ENCODE peak calls at places on chromosomes 5 and 9, in six cellular contexts. U is heart right ventricle; P is ovary; N is HepG2; G is uterus; T is CD8-positive, alpha-beta memory T cell. F is an unnamed sample. For H3K4me1 and H3K36me3, the result is how much of the 10 kb centered on the place peaks cover.

GRCh38 chr5:52999357-52999949 is 10.3 kb downstream of the ITGA2 start:
- DNase-seq in U (no peak), P (no peak), N (no peak), G (no peak), T (no peak), F (no peak)

GRCh38 chr9:22308177-22308576 is 138.4 kb upstream of the DMRTA1 start:
- DNase-seq in U (no peak), P (no peak), N (no peak), G (no peak), T (no peak), F (no peak)

GRCh38 chr5:171577042-171577441 is 157.6 kb downstream of the FGF18 start:
- DNase-seq in U (no peak), P (no peak), N (no peak), G (no peak), T (no peak), F (no peak)

GRCh38 chr9:83060557-83060956 is 2.4 kb downstream of the RASEF start:
- DNase-seq in U (no peak), P (no peak), N (no peak), G (no peak), T (no peak), F (no peak)

GRCh38 chr5:127229185-127229889 is 61.3 kb upstream of the MEGF10 start:
- DNase-seq in U (peak), P (peak), N (no peak), G (peak), T (peak), F (peak)

GRCh38 chr9:28037968-28038367 is 464.7 kb upstream of the C9orf72 start:
- DNase-seq in U (no peak), P (no peak), N (no peak), G (no peak), T (no peak), F (no peak)

GRCh38 chr5:154189256-154189818 is 1.2 kb upstream of the GALNT10 start:
- DNase-seq in U (no peak), P (peak), N (no peak), G (no peak), T (no peak), F (no peak)

GRCh38 chr5:66307647-66308257 is 163.7 kb downstream of the SREK1 start:
- DNase-seq in U (peak), P (no peak), N (peak), G (no peak), T (no peak), F (no peak)

GRCh38 chr5:172509405-172509781 is 55.1 kb upstream of the SH3PXD2B start:
- DNase-seq in U (peak), P (peak), N (no peak), G (peak), T (no peak), F (no peak)

GRCh38 chr9:569276-569675 is 272.2 kb upstream of the DMRT1 start:
- DNase-seq in U (no peak), P (no peak), N (no peak), G (no peak), T (no peak), F (no peak)

GRCh38 chr9:573551-574410 is 267.7 kb upstream of the DMRT1 start:
- DNase-seq in U (no peak), P (no peak), N (peak), G (no peak), T (no peak), F (no peak)

GRCh38 chr9:571066-571465 is 270.4 kb upstream of the DMRT1 start:
- DNase-seq in U (no peak), P (no peak), N (no peak), G (no peak), T (no peak), F (no peak)

GRCh38 chr9:570187-570586 is 271.3 kb upstream of the DMRT1 start:
- DNase-seq in U (no peak), P (no peak), N (no peak), G (no peak), T (no peak), F (no peak)

DNA sequence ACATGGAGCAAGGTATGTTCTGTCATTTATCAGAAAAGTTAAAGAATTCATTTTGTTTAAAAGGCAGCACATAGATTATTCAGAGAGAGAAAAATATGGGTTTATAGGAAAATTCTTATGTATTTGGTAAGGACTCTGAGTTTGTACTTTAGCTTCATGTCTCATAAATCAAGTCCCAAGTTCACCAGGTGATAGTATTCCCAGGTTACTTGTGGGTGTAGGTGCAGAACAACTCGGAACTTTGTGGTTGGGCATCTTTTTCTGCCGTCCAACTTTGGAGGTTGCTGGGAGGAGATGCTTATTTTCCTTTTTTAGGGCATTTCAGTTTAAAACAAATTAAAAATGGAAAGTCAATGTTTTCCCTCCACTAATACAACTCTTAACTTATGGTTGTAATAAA is 269.8 kb upstream of the DMRT1 start:
- DNase-seq in U (no peak), P (no peak), N (no peak), G (no peak), T (no peak), F (no peak)
- H3K27ac ChIP-seq in U (peak), P (no peak), N (no peak), G (no peak), T (no peak), F (no peak)

GRCh38 chr9:136978865-136979544 is 1.7 kb downstream of the PTGDS start:
- DNase-seq in U (no peak), P (peak), N (no peak), G (no peak), T (no peak), F (no peak)

GRCh38 chr9:136977223-136978072 is at the start of gene PTGDS:
- DNase-seq in U (peak), P (peak), N (no peak), G (peak), T (no peak), F (no peak)

GRCh38 chr9:136980669-136981478 is 1.9 kb upstream of the LCNL1 start:
- DNase-seq in U (no peak), P (no peak), N (no peak), G (no peak), T (no peak), F (no peak)

GRCh38 chr9:136979769-136980587 is 2.7 kb downstream of the PTGDS start:
- DNase-seq in U (no peak), P (no peak), N (peak), G (no peak), T (no peak), F (no peak)

DNA sequence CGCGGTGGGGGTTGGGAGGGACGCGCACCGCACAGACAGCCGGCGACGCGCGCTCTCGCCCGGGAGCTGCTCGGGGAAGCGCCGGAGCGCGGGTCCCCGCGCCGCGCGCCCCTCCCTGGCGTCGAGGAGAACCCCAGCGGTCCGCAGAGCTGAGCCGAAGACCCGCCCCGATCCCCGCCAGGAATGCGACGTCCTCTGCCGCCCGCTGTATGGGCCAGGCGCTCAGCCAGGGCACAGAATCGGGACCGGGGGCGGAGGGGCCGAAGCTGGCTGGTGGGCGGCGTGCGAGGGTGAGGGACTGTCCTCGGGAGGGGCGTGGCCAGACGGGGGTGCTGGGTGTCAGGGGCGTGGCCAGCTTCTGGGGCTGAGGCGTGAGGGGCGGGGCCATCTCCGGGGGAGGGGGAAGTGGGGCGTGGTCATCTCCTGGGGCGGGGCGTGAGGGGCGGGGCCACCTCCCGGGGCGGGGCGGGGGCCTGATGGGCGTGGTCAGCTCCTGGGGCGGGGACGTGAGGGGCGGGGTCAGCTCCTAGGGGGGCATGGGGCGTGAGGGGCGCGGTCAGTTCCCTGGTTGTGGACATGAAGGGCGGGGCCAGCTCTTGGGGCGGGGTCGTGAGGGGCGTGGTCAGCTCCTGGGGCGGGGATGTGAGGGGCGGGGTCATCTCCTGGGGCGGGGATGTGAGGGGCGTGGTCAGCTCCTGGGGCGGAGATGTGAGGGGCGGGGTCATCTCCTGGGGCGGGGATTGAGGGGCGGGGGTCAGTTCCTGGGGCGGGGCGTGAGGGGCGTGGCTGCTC is 965 bp downstream of the PTGDS start:
- DNase-seq in U (peak), P (peak), N (no peak), G (peak), T (peak), F (peak)
- H3K4me1 ChIP-seq in U (half or more), P (under half), N (under half), G (under half), T (under half), F (under half)

GRCh38 chr5:157301066-157301465 is 35.1 kb downstream of the CYFIP2 start:
- DNase-seq in U (no peak), P (no peak), N (no peak), G (no peak), T (no peak), F (no peak)
- H3K36me3 ChIP-seq in U (under half), P (under half), N (under half), G (under half), T (half or more), F (half or more)

GRCh38 chr5:33362915-33363314 is 77.8 kb upstream of the TARS1 start:
- DNase-seq in U (peak), P (peak), N (no peak), G (peak), T (no peak), F (no peak)
- H3K27ac ChIP-seq in U (peak), P (peak), N (no peak), G (peak), T (no peak), F (no peak)

GRCh38 chr5:78499485-78499884 is 139.1 kb downstream of the SCAMP1 start:
- DNase-seq in U (no peak), P (no peak), N (no peak), G (no peak), T (no peak), F (no peak)
- H3K4me1 ChIP-seq in U (half or more), P (under half), N (under half), G (under half), T (under half), F (under half)

GRCh38 chr5:132449060-132449459 is 41.5 kb downstream of the IRF1 start:
- DNase-seq in U (no peak), P (no peak), N (no peak), G (no peak), T (no peak), F (no peak)
- H3K36me3 ChIP-seq in U (under half), P (under half), N (under half), G (under half), T (under half), F (under half)

F was measured in effector memory CD4-positive, alpha-beta T cell.